ENCODE peak calls at places on chromosomes 16 and 17, in six cellular contexts. One of them, this sample, is unnamed.

GRCh38 chr17:27109346-27109745 is 184.6 kb upstream of the WSB1 start:
- DNase-seq in IMR-90: no peak
- DNase-seq in memory B cell: no peak
- DNase-seq in NCI-H1092: no peak
- DNase-seq in midbrain: no peak
- DNase-seq in HuH-7.5: no peak
- DNase-seq in this sample: no peak

GRCh38 chr17:37028040-37028439 is 79.3 kb downstream of the AATF start:
- DNase-seq in midbrain: no peak
- DNase-seq in HuH-7.5: no peak
- DNase-seq in NCI-H1092: no peak
- DNase-seq in IMR-90: peak
- DNase-seq in memory B cell: no peak
- DNase-seq in this sample: no peak

GRCh38 chr17:80364091-80364691 is 50.8 kb upstream of the ENDOV start:
- DNase-seq in memory B cell: no peak
- DNase-seq in HuH-7.5: peak
- DNase-seq in NCI-H1092: no peak
- DNase-seq in IMR-90: no peak
- DNase-seq in midbrain: peak
- DNase-seq in this sample: no peak

GRCh38 chr17:14910916-14911315 is 354.2 kb downstream of the PMP22 start:
- DNase-seq in midbrain: no peak
- DNase-seq in memory B cell: no peak
- DNase-seq in IMR-90: no peak
- DNase-seq in HuH-7.5: no peak
- DNase-seq in NCI-H1092: no peak
- DNase-seq in this sample: no peak

GRCh38 chr17:48194097-48194550 is 86.6 kb downstream of the SNX11 start:
- DNase-seq in NCI-H1092: peak
- DNase-seq in HuH-7.5: no peak
- DNase-seq in midbrain: no peak
- DNase-seq in memory B cell: no peak
- DNase-seq in IMR-90: peak
- DNase-seq in this sample: no peak

GRCh38 chr16:27426423-27427408 is 24.7 kb downstream of the IL21R start:
- DNase-seq in HuH-7.5: no peak
- DNase-seq in IMR-90: peak
- DNase-seq in memory B cell: peak
- DNase-seq in midbrain: no peak
- DNase-seq in NCI-H1092: peak
- DNase-seq in this sample: peak

GRCh38 chr16:49460786-49461470 is 87.3 kb downstream of the C16orf78 start:
- DNase-seq in IMR-90: no peak
- DNase-seq in NCI-H1092: no peak
- DNase-seq in memory B cell: no peak
- DNase-seq in HuH-7.5: no peak
- DNase-seq in midbrain: no peak
- DNase-seq in this sample: no peak

GRCh38 chr17:32563583-32563982 is 76.8 kb downstream of the CDK5R1 start:
- DNase-seq in HuH-7.5: no peak
- DNase-seq in NCI-H1092: no peak
- DNase-seq in IMR-90: no peak
- DNase-seq in midbrain: no peak
- DNase-seq in memory B cell: no peak
- DNase-seq in this sample: no peak

GRCh38 chr16:15618392-15618791 is 24.6 kb downstream of the MARF1 start:
- DNase-seq in IMR-90: peak
- DNase-seq in memory B cell: no peak
- DNase-seq in midbrain: no peak
- DNase-seq in NCI-H1092: no peak
- DNase-seq in HuH-7.5: no peak
- DNase-seq in this sample: no peak

This sample was measured in RPMI8226.